ENCODE peak calls at places on chromosomes 2 and 18, in ten cellular contexts. S is fibroblast of lung, D is endothelial cell, H is epithelial cell of esophagus, X is hepatocyte, W is upper lobe of left lung, B is neural progenitor cell, R is RWPE1, O is right lobe of liver, P is heart right ventricle. K is an unnamed sample.

GRCh38 chr2:151097930-151098329 is 163.7 kb downstream of the RBM43 start:
- DNase-seq in S (peak; percentile 14), X (no peak), W (no peak), H (no peak), R (no peak), D (no peak), B (no peak), O (no peak), P (no peak), K (no peak)

GRCh38 chr2:219292616-219293015 is 13.4 kb downstream of the DNAJB2 start:
- DNase-seq in X (no peak), R (no peak), H (no peak), B (no peak), P (no peak), S (no peak), O (no peak), W (no peak), D (no peak), K (no peak)

GRCh38 chr2:209663149-209663548 is 108.5 kb upstream of the UNC80 start:
- DNase-seq in X (peak; percentile 21), S (peak; percentile 51), W (no peak), O (no peak), P (no peak), B (peak; percentile 14), R (peak; percentile 24), H (peak; percentile 60), D (peak; percentile 5), K (no peak)

GRCh38 chr2:129903586-129904425 is 75.7 kb upstream of the RAB6C start:
- DNase-seq in X (no peak), W (no peak), O (no peak), R (no peak), D (no peak), B (peak; percentile 57), S (no peak), P (no peak), H (no peak), K (no peak)

GRCh38 chr2:168355110-168355509 is 101.0 kb upstream of the CERS6 start:
- DNase-seq in S (no peak), B (no peak), D (no peak), O (no peak), P (no peak), R (no peak), W (no peak), H (no peak), X (no peak), K (no peak)

GRCh38 chr2:48471048-48471474 is 58.9 kb upstream of the STON1 start:
- DNase-seq in O (no peak), P (peak; percentile 25), X (peak; percentile 82), R (peak; percentile 38), H (peak; percentile 74), S (peak; percentile 76), B (peak; percentile 75), D (peak; percentile 22), W (no peak), K (no peak)

GRCh38 chr2:84257871-84258270 is 201.2 kb downstream of the SUCLG1 start:
- DNase-seq in H (peak; percentile 22), X (peak; percentile 38), P (no peak), O (no peak), B (peak; percentile 48), R (peak; percentile 14), D (no peak), S (no peak), W (no peak), K (no peak)

GRCh38 chr2:240136013-240136670 is at the start of gene COPS9:
- DNase-seq in S (peak; percentile 90), P (peak; percentile 87), B (peak; percentile 94), H (peak; percentile 92), X (peak; percentile 95), R (peak; percentile 89), O (peak; percentile 90), D (peak; percentile 90), W (peak; percentile 92), K (peak; percentile 98)

GRCh38 chr18:73733376-73733775 is 414.3 kb downstream of the FBXO15 start:
- DNase-seq in S (no peak), R (no peak), W (no peak), H (peak; percentile 37), O (no peak), B (no peak), D (no peak), X (no peak), P (no peak), K (no peak)

GRCh38 chr2:176621350-176621749 is 352.1 kb downstream of the MTX2 start:
- DNase-seq in P (no peak), D (no peak), S (no peak), R (no peak), O (no peak), X (no peak), H (no peak), B (no peak), W (no peak), K (no peak)

GRCh38 chr2:30690126-30690561 is 117.1 kb downstream of the CAPN13 start:
- DNase-seq in W (no peak), P (no peak), X (no peak), D (no peak), R (no peak), S (no peak), H (no peak), O (no peak), B (no peak), K (no peak)

DNA sequence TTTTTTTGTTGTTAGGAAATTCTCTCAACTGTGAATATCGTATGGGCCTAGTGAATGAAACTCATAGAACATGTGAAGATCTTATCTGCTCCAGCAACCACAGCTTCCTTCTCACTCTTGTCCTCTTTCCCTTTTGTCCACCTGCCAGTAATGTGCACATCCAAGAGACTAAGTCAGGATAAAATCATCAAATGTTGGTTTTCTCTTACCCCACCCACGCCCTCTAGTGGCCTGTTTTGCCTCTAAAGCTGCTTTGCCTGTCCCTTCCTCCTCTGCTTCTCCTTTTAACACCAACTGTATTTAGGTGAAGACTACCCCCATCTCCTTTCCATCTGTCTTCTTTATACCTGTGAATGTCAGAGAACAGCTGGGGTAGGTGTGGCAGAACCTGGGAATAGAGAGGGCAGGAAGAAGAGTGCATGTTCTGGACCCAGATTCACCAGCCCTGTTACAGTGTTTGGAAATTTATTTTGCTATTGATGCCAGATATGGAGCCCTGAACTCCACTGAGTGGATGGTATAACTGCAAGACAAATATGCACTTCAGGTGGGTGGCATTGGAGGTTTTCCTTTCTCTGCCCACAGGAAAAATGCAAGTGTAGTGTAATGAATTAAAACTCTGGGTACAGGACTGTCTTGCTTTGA is 8.4 kb upstream of the MGAT5 start:
- DNase-seq in R (peak; percentile 36), S (peak; percentile 75), H (peak; percentile 72), P (peak; percentile 84), O (peak; percentile 72), W (peak; percentile 81), X (peak; percentile 87), D (peak; percentile 80), B (peak; percentile 84), K (no peak)
- TF ChIP-seq CTCF in R (peak; percentile 81), S (peak; percentile 91), H (peak; percentile 91), P (peak; percentile 52), O (peak; percentile 78), W (peak; percentile 70), X (peak; percentile 75), D (peak; percentile 69), B (peak; percentile 89), K (peak; percentile 62)

GRCh38 chr2:52608030-52608429 is 1159.6 kb upstream of the CHAC2 start:
- DNase-seq in X (no peak), R (no peak), D (no peak), H (no peak), P (no peak), S (no peak), B (no peak), W (no peak), O (no peak), K (no peak)

GRCh38 chr2:52611757-52612156 is 1155.8 kb upstream of the CHAC2 start:
- DNase-seq in H (no peak), O (no peak), P (no peak), W (no peak), S (no peak), B (no peak), X (no peak), R (no peak), D (no peak), K (no peak)

DNA sequence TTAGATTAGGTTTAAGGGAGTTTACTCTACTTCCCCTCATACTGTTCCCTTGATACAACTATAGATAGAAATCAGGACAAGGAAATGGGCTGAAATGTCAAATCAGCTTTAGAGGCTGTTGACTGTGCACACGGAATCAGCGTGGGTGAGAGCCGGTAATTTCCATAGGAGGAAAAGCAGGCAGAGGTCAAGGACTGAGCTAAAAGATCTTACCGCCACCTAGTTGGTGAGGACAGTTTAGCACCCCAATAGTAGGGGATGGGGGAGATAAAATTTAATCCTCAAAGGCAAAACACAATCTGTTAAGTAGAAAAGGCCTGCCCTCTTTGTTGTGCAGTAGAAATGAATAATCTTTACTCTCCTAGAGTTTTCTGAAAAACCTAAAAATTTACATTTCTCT is 1154.5 kb upstream of the CHAC2 start:
- DNase-seq in O (no peak), H (peak; percentile 1), D (peak; percentile 23), B (peak; percentile 45), W (no peak), X (peak; percentile 25), S (peak; percentile 9), P (no peak), R (no peak), K (no peak)
- TF ChIP-seq CTCF in O (peak; percentile 48), H (no peak), D (no peak), B (peak; percentile 51), W (no peak), X (peak; percentile 35), S (peak; percentile 14), P (no peak), R (no peak), K (no peak)

GRCh38 chr2:9110893-9111569 is 95.6 kb upstream of the ASAP2 start:
- DNase-seq in B (peak; percentile 77), P (no peak), R (no peak), X (no peak), S (no peak), W (no peak), O (no peak), H (peak; percentile 27), D (peak; percentile 64), K (no peak)
- TF ChIP-seq CTCF in B (peak; percentile 78), P (no peak), R (no peak), X (peak; percentile 15), S (peak; percentile 29), W (no peak), O (no peak), H (peak; percentile 27), D (peak; percentile 52), K (no peak)

GRCh38 chr2:127482031-127482430 is 44.3 kb downstream of the IWS1 start:
- DNase-seq in R (no peak), X (no peak), S (no peak), H (no peak), B (no peak), P (no peak), W (no peak), O (no peak), D (no peak), K (no peak)

GRCh38 chr2:127485051-127485693 is 41.1 kb downstream of the IWS1 start:
- DNase-seq in R (no peak), B (no peak), X (no peak), O (no peak), S (no peak), P (no peak), W (no peak), H (no peak), D (no peak), K (no peak)

GRCh38 chr2:127479866-127480743 is 46.2 kb downstream of the IWS1 start:
- DNase-seq in S (no peak), O (no peak), B (peak; percentile 79), R (no peak), P (no peak), X (no peak), H (no peak), W (no peak), D (no peak), K (no peak)

GRCh38 chr2:127475788-127476187 is 50.5 kb downstream of the IWS1 start:
- DNase-seq in D (no peak), O (no peak), S (no peak), P (no peak), B (no peak), R (no peak), H (no peak), X (no peak), W (no peak), K (no peak)

GRCh38 chr2:127479219-127479825 is 47.0 kb downstream of the IWS1 start:
- DNase-seq in H (peak; percentile 59), O (no peak), D (no peak), W (no peak), P (no peak), S (peak; percentile 81), B (peak; percentile 70), R (peak; percentile 30), X (peak; percentile 74), K (peak; percentile 45)
- TF ChIP-seq CTCF in H (peak; percentile 67), O (peak; percentile 68), D (peak; percentile 28), W (peak; percentile 64), P (peak; percentile 35), S (peak; percentile 70), B (peak; percentile 77), R (peak; percentile 74), X (peak; percentile 73), K (peak; percentile 39)